ENCODE peak calls at places on chromosomes 3 and 15, in six cellular contexts. X is mesenchymal stem cell, T is H1, A is IMR-90, L is neuronal stem cell, U is trophoblast cell. J is an unnamed sample.

GRCh38 chr3:136142592-136142991 is 53.5 kb downstream of the MSL2 start:
- DNase-seq in X (peak; percentile 77), A (peak; percentile 86), T (no peak), U (peak; percentile 30), L (no peak), J (no peak)

GRCh38 chr3:62659660-62660059 is 215.6 kb downstream of the CADPS start:
- DNase-seq in X (no peak), T (no peak), L (no peak), A (no peak), U (no peak), J (no peak)

GRCh38 chr3:156761007-156761406 is 65.1 kb upstream of the LEKR1 start:
- DNase-seq in X (no peak), T (no peak), A (no peak), U (no peak), L (peak; percentile 9), J (no peak)

GRCh38 chr3:73004316-73004715 is 7.7 kb downstream of the PPP4R2 start:
- DNase-seq in A (no peak), X (no peak), L (no peak), T (no peak), U (no peak), J (no peak)

GRCh38 chr15:65416845-65417416 is 5.8 kb downstream of the IGDCC4 start:
- DNase-seq in A (peak; percentile 33), T (no peak), L (peak; percentile 67), X (peak; percentile 56), U (no peak), J (peak; percentile 86)

GRCh38 chr15:58293622-58294550 is 137.9 kb upstream of the LIPC start:
- DNase-seq in A (no peak), L (no peak), X (peak; percentile 6), U (no peak), T (no peak), J (no peak)

GRCh38 chr3:188230962-188231361 is 77.0 kb downstream of the LPP start:
- DNase-seq in U (no peak), T (no peak), X (peak; percentile 75), L (no peak), A (peak; percentile 75), J (no peak)

GRCh38 chr3:87270908-87271727 is 5.3 kb downstream of the POU1F1 start:
- DNase-seq in A (no peak), T (no peak), X (no peak), L (no peak), U (no peak), J (no peak)

GRCh38 chr3:173411288-173412064 is 13.9 kb downstream of the NLGN1 start:
- DNase-seq in L (no peak), T (no peak), A (peak; percentile 51), X (peak; percentile 70), U (peak; percentile 14), J (no peak)

GRCh38 chr3:102531686-102532085 is 96.9 kb downstream of the ZPLD1 start:
- DNase-seq in T (no peak), X (no peak), L (no peak), U (no peak), A (no peak), J (no peak)

GRCh38 chr15:98754283-98755022 is 106.1 kb downstream of the IGF1R start:
- DNase-seq in X (peak; percentile 57), A (peak; percentile 41), U (no peak), T (no peak), L (peak; percentile 46), J (no peak)

GRCh38 chr15:55168350-55168974 is 28.3 kb downstream of the RSL24D1 start:
- DNase-seq in U (peak; percentile 39), A (peak; percentile 67), T (peak; percentile 85), X (peak; percentile 63), L (peak; percentile 67), J (peak; percentile 92)

GRCh38 chr3:117439812-117440211 is 730.2 kb downstream of the TUSC7 start:
- DNase-seq in T (peak; percentile 1), X (peak; percentile 30), A (peak; percentile 45), L (peak; percentile 39), U (no peak), J (no peak)

GRCh38 chr3:43286886-43287301 is 554 bp downstream of the SNRK start:
- DNase-seq in U (peak; percentile 59), A (no peak), L (no peak), X (peak; percentile 42), T (no peak), J (no peak)

DNA sequence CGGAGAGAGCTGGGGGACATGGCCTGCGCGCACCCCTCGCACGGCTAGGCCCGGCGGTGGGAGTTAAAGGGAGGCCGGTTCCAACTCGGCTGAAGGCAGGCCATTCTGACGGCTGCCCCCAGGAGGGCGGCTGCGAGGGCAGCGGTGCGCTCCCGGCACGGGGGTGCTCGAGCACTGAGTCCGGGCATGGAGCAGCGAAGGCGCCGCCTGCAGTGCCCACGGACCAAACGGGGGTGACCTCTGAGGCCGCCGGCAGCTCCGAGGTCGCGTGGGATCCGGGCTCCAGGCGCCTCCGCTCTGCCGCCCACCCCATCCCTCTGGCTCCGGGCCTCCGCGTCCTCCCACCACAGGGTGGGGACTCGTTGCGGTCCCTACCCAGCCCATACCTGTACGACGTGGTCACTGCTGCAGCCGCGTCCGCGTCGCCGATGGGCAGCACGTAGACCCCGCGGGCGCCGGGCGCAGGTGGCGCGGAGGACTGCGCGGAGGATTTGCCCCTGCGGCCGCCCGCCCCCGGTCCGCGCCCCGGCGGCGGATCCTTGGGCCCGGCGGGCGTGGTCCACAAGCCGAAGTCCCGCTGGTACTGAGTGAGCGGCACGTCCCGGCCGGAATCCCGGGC is 507 bp downstream of the MAP6D1 start:
- DNase-seq in A (no peak), L (no peak), X (peak; percentile 29), U (no peak), T (no peak), J (peak; percentile 49)
- H3K23ac ChIP-seq in A (no peak overlapping the region), L (peak overlapping the region; percentile 98), X (peak overlapping the region; percentile 64), U (no peak overlapping the region), T (no peak overlapping the region), J (no peak overlapping the region)

GRCh38 chr3:194140520-194141414 is 4.8 kb downstream of the HES1 start:
- DNase-seq in L (peak; percentile 44), T (no peak), X (peak; percentile 90), U (peak; percentile 70), A (no peak), J (peak; percentile 86)
- H2AFZ ChIP-seq in L (peak overlapping the region; percentile 82), T (no peak overlapping the region), X (no peak overlapping the region), U (peak overlapping the region; percentile 81), A (peak overlapping the region; percentile 84), J (no peak overlapping the region)

GRCh38 chr3:46946416-46946815 is 30.1 kb downstream of the CCDC12 start:
- DNase-seq in A (no peak), U (peak; percentile 96), X (no peak), L (no peak), T (no peak), J (no peak)

GRCh38 chr3:46947545-46947899 is 29.0 kb downstream of the CCDC12 start:
- DNase-seq in X (no peak), A (no peak), L (no peak), U (no peak), T (no peak), J (no peak)

GRCh38 chr3:46947981-46948791 is 28.4 kb downstream of the CCDC12 start:
- DNase-seq in X (peak; percentile 86), U (peak; percentile 75), L (no peak), A (peak; percentile 52), T (no peak), J (no peak)

GRCh38 chr3:46948830-46949671 is 27.5 kb downstream of the CCDC12 start:
- DNase-seq in T (no peak), L (no peak), U (no peak), A (no peak), X (peak; percentile 54), J (peak; percentile 41)

DNA sequence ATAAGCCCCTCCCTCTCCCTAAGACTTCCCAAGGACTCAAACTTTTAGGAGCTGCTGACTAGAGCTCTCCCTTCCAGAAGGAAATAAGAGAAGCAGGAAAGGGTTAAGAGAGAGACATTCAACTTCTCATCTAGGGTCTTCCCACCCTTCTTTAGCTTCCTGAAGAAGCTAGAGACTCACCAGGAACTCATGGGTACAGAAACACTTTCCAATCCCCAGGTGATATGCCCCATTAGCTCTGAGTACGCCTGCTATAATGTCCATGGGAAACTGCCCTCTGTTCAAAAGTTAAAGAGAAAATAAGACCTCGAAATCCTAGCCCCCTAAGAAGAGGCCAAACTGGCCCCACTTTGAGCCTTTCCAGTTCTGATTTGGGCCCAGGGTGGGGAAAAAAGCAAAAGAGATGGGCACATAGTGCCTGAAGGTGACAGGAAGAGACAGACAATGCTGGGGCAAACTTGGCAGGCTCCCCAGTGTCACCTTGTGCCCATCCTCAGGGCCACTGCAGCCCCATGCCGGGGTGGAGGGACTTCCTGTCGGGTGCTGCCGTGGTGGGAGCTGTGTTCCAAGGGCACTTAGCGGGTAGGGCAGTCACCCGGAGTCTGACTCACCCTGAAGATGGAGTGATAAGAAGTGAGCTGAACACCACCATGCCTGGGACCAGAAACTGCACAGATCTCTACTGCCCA is 29.5 kb downstream of the CCDC12 start:
- DNase-seq in A (peak; percentile 31), U (peak; percentile 57), X (peak; percentile 83), T (no peak), L (no peak), J (no peak)
- H3K79me1 ChIP-seq in A (peaks cover 63% of the 10 kb centered on the region), U (peaks cover 4% of the 10 kb centered on the region), X (peaks cover 30% of the 10 kb centered on the region), T (peaks cover 49% of the 10 kb centered on the region), L (peaks cover 32% of the 10 kb centered on the region), J (peaks cover 13% of the 10 kb centered on the region)

GRCh38 chr3:10398341-10398740 is 77.4 kb upstream of the SEC13 start:
- DNase-seq in T (no peak), L (no peak), A (no peak), X (no peak), U (no peak), J (no peak)

GRCh38 chr3:10400749-10401495 is 80.0 kb upstream of the SEC13 start:
- DNase-seq in L (no peak), U (no peak), X (no peak), T (no peak), A (no peak), J (no peak)

GRCh38 chr3:10400050-10400748 is 79.3 kb upstream of the SEC13 start:
- DNase-seq in L (no peak), A (peak; percentile 2), T (no peak), X (no peak), U (no peak), J (peak; percentile 41)

GRCh38 chr3:10397879-10398278 is 77.0 kb upstream of the SEC13 start:
- DNase-seq in U (no peak), L (no peak), X (no peak), T (no peak), A (no peak), J (no peak)

DNA sequence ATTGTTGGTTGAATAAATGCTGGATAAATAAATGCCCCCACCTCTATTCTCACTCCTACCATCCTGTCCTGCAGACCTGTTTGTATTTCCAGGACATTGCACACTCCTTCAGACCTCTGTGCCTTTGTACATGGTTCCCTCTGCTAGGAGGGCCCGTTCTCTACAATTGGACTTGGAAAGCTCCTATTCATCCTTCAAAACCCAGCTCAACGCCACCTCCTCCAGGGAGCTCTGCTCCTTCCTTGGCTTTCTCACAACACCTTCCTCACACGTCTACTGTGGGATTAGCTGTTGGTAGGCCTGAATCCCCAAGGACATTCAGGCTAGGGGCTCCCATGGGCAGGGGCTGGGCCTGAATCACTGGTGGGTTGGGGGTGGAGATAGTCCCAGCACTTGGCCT is 78.7 kb upstream of the SEC13 start:
- DNase-seq in X (no peak), L (no peak), A (no peak), U (no peak), T (no peak), J (no peak)
- H3K23ac ChIP-seq in X (no peak overlapping the region), L (no peak overlapping the region), A (no peak overlapping the region), U (no peak overlapping the region), T (no peak overlapping the region), J (no peak overlapping the region)

DNA sequence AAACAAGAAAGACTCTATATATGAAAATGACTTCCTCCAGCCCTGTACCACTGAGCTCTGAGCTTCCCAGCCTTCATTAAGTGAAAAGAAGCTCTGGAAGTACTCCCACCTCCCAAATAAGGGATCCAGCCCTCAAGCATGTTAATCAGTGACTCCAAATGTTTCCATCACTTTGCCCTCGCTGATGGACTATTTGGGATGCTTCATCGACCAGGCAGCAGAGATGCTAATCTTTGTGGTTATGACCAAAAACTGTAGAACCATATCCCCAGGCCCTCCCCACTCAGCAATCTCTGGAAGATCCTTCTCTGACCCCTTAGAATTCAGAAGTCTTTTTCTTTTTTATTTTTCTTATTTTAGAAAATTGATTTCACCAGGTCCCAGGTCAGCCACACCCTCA is 2.3 kb upstream of the CTDSPL start:
- DNase-seq in X (no peak), A (no peak), L (no peak), U (no peak), T (no peak), J (no peak)
- H2AFZ ChIP-seq in X (no peak overlapping the region), A (no peak overlapping the region), L (no peak overlapping the region), U (no peak overlapping the region), T (no peak overlapping the region), J (no peak overlapping the region)

J was measured in H9.